ENCODE peak calls at places on chromosomes 16 and 17, in seven cellular contexts. M is T-helper 2 cell; O is T-helper 9 cell; Q is cerebellar nuclear complex; K is stimulated activated CD4-positive, alpha-beta T cell treated with anti-CD3 and anti-CD28 coated beads, Interleukin-15, amount 100 ng/mL, for 48 hours; X is stimulated activated CD8-positive, alpha-beta memory T cell treated with anti-CD3 and anti-CD28 coated beads, Interleukin-12 subunit alpha, Interleukin-12 subunit beta, amount 100 ng/mL, for 4 hours; T is HS-5. E is an unnamed sample.
A peak's percentile ranks its signal among the peaks of the same experiment; 100 is the strongest.

GRCh38 chr16:56409195-56409594 is 16.1 kb downstream of the AMFR start:
- DNase-seq in M (no peak), O (no peak), Q (no peak), K (no peak), X (no peak), T (no peak), E (no peak)

GRCh38 chr16:77540656-77541055 is 105.8 kb upstream of the ADAMTS18 start:
- DNase-seq in M (no peak), O (no peak), Q (no peak), K (no peak), X (no peak), T (no peak), E (no peak)

GRCh38 chr17:62919388-62919787 is 46.6 kb upstream of the TANC2 start:
- DNase-seq in M (no peak), O (no peak), Q (no peak), K (no peak), X (no peak), T (peak; percentile 14), E (no peak)

GRCh38 chr16:2874032-2874431 is 9.0 kb upstream of the FLYWCH2 start:
- DNase-seq in M (no peak), O (no peak), Q (no peak), K (no peak), X (no peak), T (no peak), E (no peak)

GRCh38 chr17:38508570-38508950 is 80.3 kb downstream of the ARHGAP23 start:
- DNase-seq in M (no peak), O (no peak), Q (no peak), K (no peak), X (no peak), T (no peak), E (no peak)

GRCh38 chr17:3603870-3604259 is 5.3 kb downstream of the TRPV1 start:
- DNase-seq in M (no peak), O (no peak), Q (no peak), K (no peak), X (no peak), T (no peak), E (no peak)

GRCh38 chr16:1541293-1542165 is 8.1 kb downstream of the TMEM204 start:
- DNase-seq in M (no peak), O (no peak), Q (no peak), K (no peak), X (no peak), T (no peak), E (no peak)

GRCh38 chr16:70681382-70682238 is 4.2 kb downstream of the MTSS2 start:
- DNase-seq in M (no peak), O (no peak), Q (no peak), K (no peak), X (no peak), T (no peak), E (no peak)

GRCh38 chr16:69618307-69618706 is 52.5 kb downstream of the NFAT5 start:
- DNase-seq in M (no peak), O (no peak), Q (no peak), K (no peak), X (no peak), T (no peak), E (no peak)

GRCh38 chr17:323181-323580 is 29.4 kb downstream of the RPH3AL start:
- DNase-seq in M (no peak), O (no peak), Q (no peak), K (no peak), X (no peak), T (no peak), E (no peak)

GRCh38 chr17:8837438-8838075 is 29.9 kb downstream of the PIK3R6 start:
- DNase-seq in M (no peak), O (no peak), Q (no peak), K (no peak), X (no peak), T (no peak), E (no peak)

GRCh38 chr16:84599528-84600202 is 18.2 kb downstream of the COTL1 start:
- DNase-seq in M (peak; percentile 65), O (peak; percentile 33), Q (no peak), K (peak; percentile 71), X (peak; percentile 53), T (no peak), E (no peak)

GRCh38 chr16:351804-352520 is 561 bp downstream of the AXIN1 start:
- DNase-seq in M (peak; percentile 14), O (peak; percentile 39), Q (no peak), K (no peak), X (no peak), T (no peak), E (no peak)

GRCh38 chr17:76528528-76529223 is 8.8 kb downstream of the CYGB start:
- DNase-seq in M (no peak), O (no peak), Q (no peak), K (no peak), X (no peak), T (no peak), E (no peak)

GRCh38 chr17:10046786-10047609 is 141.9 kb upstream of the RCVRN start:
- DNase-seq in M (no peak), O (no peak), Q (no peak), K (no peak), X (no peak), T (no peak), E (no peak)

GRCh38 chr17:60170835-60171752 is 21.3 kb downstream of the CA4 start:
- DNase-seq in M (no peak), O (no peak), Q (peak; percentile 56), K (no peak), X (no peak), T (no peak), E (peak; percentile 74)

GRCh38 chr17:40113110-40113960 is 8.4 kb upstream of the MSL1 start:
- DNase-seq in M (peak; percentile 90), O (peak; percentile 86), Q (peak; percentile 91), K (peak; percentile 90), X (peak; percentile 78), T (peak; percentile 91), E (peak; percentile 94)

GRCh38 chr17:7858487-7858832 is 657 bp downstream of the CYB5D1 start:
- DNase-seq in M (no peak), O (peak; percentile 29), Q (no peak), K (no peak), X (peak; percentile 17), T (no peak), E (no peak)

GRCh38 chr17:4901648-4902344 is 1.1 kb downstream of the CHRNE start:
- DNase-seq in M (no peak), O (peak; percentile 27), Q (no peak), K (no peak), X (peak; percentile 28), T (no peak), E (no peak)

GRCh38 chr16:49634235-49635008 is 221.5 kb downstream of the ZNF423 start:
- DNase-seq in M (no peak), O (no peak), Q (no peak), K (no peak), X (no peak), T (no peak), E (no peak)

GRCh38 chr17:68036304-68037147 is 991 bp downstream of the KPNA2 start:
- DNase-seq in M (no peak), O (no peak), Q (no peak), K (no peak), X (no peak), T (no peak), E (no peak)

GRCh38 chr17:58630883-58631522 is 60.8 kb downstream of the TEX14 start:
- DNase-seq in M (peak; percentile 17), O (no peak), Q (no peak), K (peak; percentile 50), X (no peak), T (no peak), E (peak; percentile 4)

GRCh38 chr17:68613739-68614298 is 12.7 kb upstream of the FAM20A start:
- DNase-seq in M (no peak), O (no peak), Q (no peak), K (no peak), X (no peak), T (no peak), E (peak; percentile 23)

GRCh38 chr16:69513180-69513966 is 52.4 kb upstream of the NFAT5 start:
- DNase-seq in M (no peak), O (no peak), Q (no peak), K (no peak), X (no peak), T (peak; percentile 49), E (no peak)

GRCh38 chr17:31533546-31534155 is 142.2 kb downstream of the RAB11FIP4 start:
- DNase-seq in M (no peak), O (no peak), Q (no peak), K (no peak), X (no peak), T (peak; percentile 47), E (no peak)

GRCh38 chr16:20918486-20919239 is 18.1 kb downstream of the LYRM1 start:
- DNase-seq in M (no peak), O (no peak), Q (no peak), K (no peak), X (no peak), T (no peak), E (no peak)

GRCh38 chr16:30030011-30030685 is 923 bp downstream of the TLCD3B start:
- DNase-seq in M (no peak), O (no peak), Q (peak; percentile 17), K (no peak), X (no peak), T (no peak), E (no peak)

E was measured in NCI-H2029.